ENCODE peak calls at places on chromosomes 3 and 15, in seven cellular contexts. C is H9, Y is neuronal stem cell, E is IMR-90, L is mesenchymal stem cell, Q is mesendoderm, N is H1. G is an unnamed sample.

GRCh38 chr3:49701388-49702077 is 12.2 kb downstream of the RNF123 start:
- DNase-seq in L (no peak), Q (peak; percentile 57), C (peak; percentile 74), N (no peak), E (no peak), Y (no peak), G (no peak)

GRCh38 chr15:66760968-66761722 is 59.1 kb downstream of the SMAD6 start:
- DNase-seq in L (peak; percentile 38), Q (no peak), N (no peak), E (no peak), C (no peak), Y (no peak), G (peak; percentile 11)

GRCh38 chr3:155202626-155203025 is 90.9 kb downstream of the STRIT1 start:
- DNase-seq in C (no peak), N (no peak), Y (no peak), E (peak; percentile 54), Q (no peak), L (peak; percentile 18), G (no peak)

GRCh38 chr3:169618894-169619792 is 44.4 kb downstream of the MECOM start:
- DNase-seq in E (no peak), L (no peak), N (no peak), Y (no peak), C (no peak), Q (no peak), G (no peak)

GRCh38 chr15:62766599-62766998 is 275.9 kb upstream of the TPM1 start:
- DNase-seq in N (no peak), E (no peak), L (no peak), C (no peak), Q (no peak), Y (no peak), G (no peak)

GRCh38 chr3:62888180-62888579 is 13.0 kb upstream of the CADPS start:
- DNase-seq in C (peak; percentile 57), Y (no peak), E (no peak), N (no peak), L (no peak), Q (peak; percentile 76), G (no peak)

GRCh38 chr15:89670985-89671560 is 8.1 kb downstream of the PLIN1 start:
- DNase-seq in N (no peak), L (no peak), E (no peak), Y (no peak), Q (no peak), C (no peak), G (no peak)

GRCh38 chr3:96813134-96813819 is 1.1 kb upstream of the EPHA6 start:
- DNase-seq in L (peak; percentile 63), N (peak; percentile 70), C (peak; percentile 90), E (peak; percentile 30), Y (peak; percentile 77), Q (peak; percentile 92), G (peak; percentile 79)

GRCh38 chr15:85178366-85178765 is 196.7 kb downstream of the PDE8A start:
- DNase-seq in C (no peak), N (no peak), L (no peak), E (no peak), Q (no peak), Y (no peak), G (no peak)

GRCh38 chr15:36748743-36749142 is 169.3 kb downstream of the CDIN1 start:
- DNase-seq in Y (no peak), L (no peak), E (no peak), Q (no peak), N (no peak), C (no peak), G (no peak)

GRCh38 chr3:45978348-45978747 is 17.3 kb downstream of the FYCO1 start:
- DNase-seq in L (no peak), N (no peak), E (no peak), Q (no peak), Y (no peak), C (no peak), G (peak; percentile 53)

GRCh38 chr3:135412475-135412874 is 553.1 kb upstream of the PPP2R3A start:
- DNase-seq in L (no peak), N (peak; percentile 15), Y (no peak), E (no peak), Q (peak; percentile 56), C (peak; percentile 35), G (no peak)

GRCh38 chr3:2535206-2535605 is 436.5 kb downstream of the CNTN4 start:
- DNase-seq in Y (no peak), L (no peak), E (no peak), N (no peak), C (no peak), Q (no peak), G (no peak)

GRCh38 chr3:55658297-55659022 is 171.4 kb upstream of the WNT5A start:
- DNase-seq in Q (no peak), N (no peak), C (peak; percentile 41), E (no peak), L (no peak), Y (no peak), G (no peak)

GRCh38 chr3:11145888-11146287 is 8.4 kb upstream of the HRH1 start:
- DNase-seq in C (no peak), N (no peak), Y (no peak), L (peak; percentile 80), E (peak; percentile 95), Q (no peak), G (no peak)

GRCh38 chr15:34987623-34987981 is 485 bp downstream of the ZNF770 start:
- DNase-seq in C (no peak), Q (no peak), E (no peak), N (no peak), Y (no peak), L (no peak), G (no peak)

GRCh38 chr3:58234516-58234931 is 3.1 kb upstream of the ABHD6 start:
- DNase-seq in Y (no peak), C (no peak), N (no peak), Q (no peak), L (peak; percentile 64), E (peak; percentile 67), G (no peak)

GRCh38 chr3:14548321-14548729 is 8.2 kb upstream of the GRIP2 start:
- DNase-seq in N (peak; percentile 23), L (peak; percentile 63), C (peak; percentile 72), Q (peak; percentile 69), Y (peak; percentile 60), E (peak; percentile 56), G (peak; percentile 38)

GRCh38 chr3:141019244-141019643 is 31.9 kb upstream of the SPSB4 start:
- DNase-seq in Q (no peak), L (no peak), C (peak; percentile 30), Y (no peak), N (no peak), E (no peak), G (no peak)

GRCh38 chr3:136883967-136884720 is 22.1 kb downstream of the NCK1 start:
- DNase-seq in E (no peak), N (no peak), Y (no peak), L (no peak), C (no peak), Q (no peak), G (no peak)

GRCh38 chr15:70171224-70171886 is 73.6 kb upstream of the TLE3 start:
- DNase-seq in Y (no peak), L (no peak), N (no peak), Q (peak; percentile 96), E (no peak), C (no peak), G (no peak)
- H3K23ac ChIP-seq in Y (no peak overlapping the region), L (no peak overlapping the region), N (no peak overlapping the region), Q (no peak overlapping the region), E (no peak overlapping the region), C (no peak overlapping the region), G (no peak overlapping the region)

DNA sequence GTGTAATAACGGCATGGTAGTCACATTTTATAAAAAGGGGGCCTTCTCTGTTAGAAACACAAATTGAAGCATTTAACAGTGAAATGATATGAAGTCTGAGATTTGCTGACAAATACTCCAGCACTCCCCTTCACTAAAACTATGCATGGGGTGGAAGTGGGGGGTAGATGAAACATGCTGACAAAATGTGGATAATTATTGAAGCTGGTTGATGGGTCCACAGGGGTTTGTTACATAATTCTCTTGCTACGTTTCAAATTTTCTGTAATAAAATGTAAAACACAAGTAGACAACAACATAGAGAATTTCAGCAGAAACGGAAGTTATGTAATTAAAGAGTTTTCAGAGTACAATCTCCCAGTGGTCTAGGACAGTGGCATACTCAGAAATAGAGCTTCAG is 37.0 kb downstream of the MCF2L2 start:
- DNase-seq in E (no peak), L (no peak), N (no peak), Q (no peak), Y (no peak), C (no peak), G (no peak)
- H2AK5ac ChIP-seq in E (no peak overlapping the region), L (no peak overlapping the region), N (no peak overlapping the region), Q (no peak overlapping the region), Y (no peak overlapping the region), C (no peak overlapping the region), G (no peak overlapping the region)

GRCh38 chr3:165613019-165613418 is 224.2 kb downstream of the BCHE start:
- DNase-seq in Q (no peak), E (no peak), C (no peak), L (no peak), N (no peak), Y (no peak), G (no peak)

GRCh38 chr3:165603196-165603595 is 234.0 kb downstream of the BCHE start:
- DNase-seq in Y (no peak), N (no peak), E (no peak), C (no peak), Q (no peak), L (no peak), G (no peak)

GRCh38 chr3:165607221-165607620 is 230.0 kb downstream of the BCHE start:
- DNase-seq in E (no peak), N (no peak), L (no peak), Q (no peak), Y (no peak), C (no peak), G (no peak)
- H3K27ac ChIP-seq in E (no peak overlapping the region), N (no peak overlapping the region), L (no peak overlapping the region), Q (no peak overlapping the region), Y (no peak overlapping the region), C (no peak overlapping the region), G (no peak overlapping the region)

GRCh38 chr3:48215019-48215418 is 8.3 kb upstream of the CAMP start:
- DNase-seq in L (no peak), C (no peak), N (no peak), Y (no peak), E (no peak), Q (no peak), G (no peak)
- H3K23ac ChIP-seq in L (no peak overlapping the region), C (no peak overlapping the region), N (no peak overlapping the region), Y (no peak overlapping the region), E (no peak overlapping the region), Q (no peak overlapping the region), G (no peak overlapping the region)

GRCh38 chr3:175274474-175275218 is 415.5 kb downstream of the NAALADL2 start:
- DNase-seq in Y (no peak), L (no peak), N (no peak), Q (no peak), C (no peak), E (no peak), G (no peak)
- H2AK5ac ChIP-seq in Y (no peak overlapping the region), L (no peak overlapping the region), N (no peak overlapping the region), Q (no peak overlapping the region), C (no peak overlapping the region), E (no peak overlapping the region), G (no peak overlapping the region)

G was measured in trophoblast cell.